ENCODE peak calls at places on chromosome 16, in ten cellular contexts. E, R, P, I, T, S, K, C, B and Y are unnamed samples.

GRCh38 chr16:14362774-14363371 is 267.2 kb downstream of the PARN start:
- DNase-seq in E (no peak), R (peak; percentile 64), P (no peak), I (no peak), T (no peak), S (no peak), K (no peak), C (no peak), B (no peak), Y (no peak)

GRCh38 chr16:70257391-70257790 is 5.7 kb upstream of the EXOSC6 start:
- DNase-seq in E (no peak), R (peak; percentile 33), P (no peak), I (no peak), T (no peak), S (no peak), K (no peak), C (no peak), B (no peak), Y (no peak)

GRCh38 chr16:2799852-2800226 is 1.6 kb downstream of the PRSS41 start:
- DNase-seq in E (no peak), R (peak; percentile 35), P (no peak), I (no peak), T (no peak), S (no peak), K (no peak), C (no peak), B (no peak), Y (peak; percentile 77)

GRCh38 chr16:23597003-23597756 is 1.1 kb upstream of the NDUFAB1 start:
- DNase-seq in E (no peak), R (no peak), P (no peak), I (no peak), T (no peak), S (no peak), K (peak; percentile 52), C (no peak), B (no peak), Y (no peak)

GRCh38 chr16:23373436-23374219 is 71.5 kb downstream of the SCNN1B start:
- DNase-seq in E (no peak), R (no peak), P (no peak), I (no peak), T (no peak), S (no peak), K (no peak), C (no peak), B (no peak), Y (no peak)

GRCh38 chr16:23302045-23302956 is at the start of gene SCNN1B:
- DNase-seq in E (no peak), R (no peak), P (no peak), I (no peak), T (no peak), S (no peak), K (peak; percentile 58), C (no peak), B (no peak), Y (peak; percentile 62)

GRCh38 chr16:2964416-2965223 is 545 bp downstream of the KREMEN2 start:
- DNase-seq in E (no peak), R (no peak), P (no peak), I (peak; percentile 44), T (peak; percentile 66), S (no peak), K (peak; percentile 98), C (no peak), B (peak; percentile 55), Y (no peak)

GRCh38 chr16:89593841-89594240 is 18.3 kb downstream of the CPNE7 start:
- DNase-seq in E (no peak), R (no peak), P (no peak), I (no peak), T (no peak), S (no peak), K (no peak), C (no peak), B (peak; percentile 32), Y (no peak)

GRCh38 chr16:50665128-50665878 is 15.8 kb downstream of the SNX20 start:
- DNase-seq in E (peak; percentile 40), R (peak; percentile 60), P (peak; percentile 49), I (peak; percentile 77), T (peak; percentile 69), S (peak; percentile 88), K (peak; percentile 89), C (peak; percentile 88), B (peak; percentile 76), Y (peak; percentile 88)

GRCh38 chr16:85570735-85571562 is 42.2 kb upstream of the GSE1 start:
- DNase-seq in E (no peak), R (no peak), P (no peak), I (no peak), T (no peak), S (peak; percentile 78), K (no peak), C (no peak), B (peak; percentile 40), Y (no peak)

GRCh38 chr16:27816561-27816960 is 247.0 kb downstream of the GSG1L start:
- DNase-seq in E (no peak), R (no peak), P (no peak), I (no peak), T (no peak), S (no peak), K (peak; percentile 2), C (no peak), B (no peak), Y (no peak)